ENCODE peak calls at places on chromosome 10, in six cellular contexts. P is retina, S is osteocyte, I is H54, E is right lobe of liver, G is mucosa of descending colon. M is an unnamed sample.

GRCh38 chr10:44173558-44173894 is 211.4 kb downstream of the CXCL12 start:
- DNase-seq in P (no peak), I (no peak), E (no peak), G (no peak), S (no peak), M (no peak)

GRCh38 chr10:30463944-30464451 is 30.0 kb downstream of the MAP3K8 start:
- DNase-seq in S (peak; percentile 36), I (no peak), G (no peak), E (no peak), P (no peak), M (no peak)

GRCh38 chr10:20407421-20407820 is 489.7 kb downstream of the NEBL start:
- DNase-seq in S (no peak), I (no peak), G (no peak), P (no peak), E (no peak), M (no peak)

GRCh38 chr10:99234067-99234738 is 1.4 kb downstream of the HPSE2 start:
- DNase-seq in I (no peak), E (peak; percentile 55), S (no peak), G (peak; percentile 60), P (peak; percentile 85), M (no peak)

GRCh38 chr10:126839094-126839761 is 66.0 kb upstream of the DOCK1 start:
- DNase-seq in E (no peak), P (no peak), I (no peak), G (peak; percentile 71), S (peak; percentile 75), M (no peak)

GRCh38 chr10:133481657-133482056 is 27.9 kb downstream of the SCART1 start:
- DNase-seq in E (no peak), G (no peak), S (peak; percentile 57), I (no peak), P (no peak), M (no peak)

GRCh38 chr10:28892818-28893547 is 215.7 kb downstream of the BAMBI start:
- DNase-seq in S (no peak), I (no peak), G (no peak), P (peak; percentile 24), E (no peak), M (no peak)

GRCh38 chr10:106224676-106225075 is 939.8 kb downstream of the SORCS1 start:
- DNase-seq in I (no peak), E (no peak), P (no peak), S (no peak), G (no peak), M (no peak)

GRCh38 chr10:127996586-127996985 is 89.7 kb downstream of the PTPRE start:
- DNase-seq in S (no peak), G (no peak), P (no peak), I (no peak), E (no peak), M (no peak)

GRCh38 chr10:102409604-102410426 is 8.8 kb downstream of the PSD start:
- DNase-seq in P (no peak), I (no peak), E (no peak), S (no peak), G (no peak), M (no peak)

GRCh38 chr10:28949005-28950004 is 272.0 kb downstream of the BAMBI start:
- DNase-seq in P (no peak), E (no peak), I (no peak), S (no peak), G (no peak), M (no peak)

GRCh38 chr10:132660385-132660784 is 122.8 kb downstream of the INPP5A start:
- DNase-seq in S (no peak), G (no peak), I (no peak), E (no peak), P (no peak), M (no peak)

GRCh38 chr10:131178956-131179355 is 132.6 kb downstream of the TCERG1L start:
- DNase-seq in I (no peak), E (peak; percentile 31), G (no peak), S (no peak), P (no peak), M (peak; percentile 72)

GRCh38 chr10:85786401-85786899 is 580.1 kb downstream of the GRID1 start:
- DNase-seq in G (no peak), E (peak; percentile 65), S (no peak), I (no peak), P (no peak), M (no peak)

GRCh38 chr10:43931308-43931930 is 282.7 kb upstream of the ZNF32 start:
- DNase-seq in S (no peak), I (peak; percentile 32), E (no peak), G (no peak), P (no peak), M (no peak)

GRCh38 chr10:29922904-29923303 is 136.5 kb downstream of the JCAD start:
- DNase-seq in P (no peak), I (no peak), S (no peak), E (no peak), G (no peak), M (no peak)

GRCh38 chr10:132518572-132519381 is 18.8 kb upstream of the INPP5A start:
- DNase-seq in P (no peak), I (no peak), S (no peak), E (peak; percentile 93), G (peak; percentile 92), M (no peak)

GRCh38 chr10:127962205-127962604 is 55.3 kb downstream of the PTPRE start:
- DNase-seq in E (peak; percentile 63), S (no peak), G (no peak), P (peak; percentile 26), I (no peak), M (no peak)

GRCh38 chr10:124705021-124705740 is 39.0 kb downstream of the FAM53B start:
- DNase-seq in E (no peak), G (peak; percentile 39), S (no peak), I (no peak), P (no peak), M (no peak)

GRCh38 chr10:89074120-89074519 is 83.5 kb downstream of the FAS start:
- DNase-seq in P (no peak), E (no peak), S (no peak), G (no peak), I (no peak), M (no peak)

GRCh38 chr10:5234106-5234877 is 37.7 kb downstream of the AKR1C4 start:
- DNase-seq in P (no peak), S (no peak), E (peak; percentile 89), I (no peak), G (no peak), M (no peak)

GRCh38 chr10:118840071-118840775 is 85.5 kb upstream of the CACUL1 start:
- DNase-seq in P (no peak), S (peak; percentile 66), G (peak; percentile 40), I (no peak), E (no peak), M (no peak)

GRCh38 chr10:101995451-101996063 is 60.4 kb downstream of the ARMH3 start:
- DNase-seq in S (no peak), I (no peak), G (no peak), E (no peak), P (no peak), M (no peak)

GRCh38 chr10:17088118-17088806 is 41.3 kb downstream of the CUBN start:
- DNase-seq in S (no peak), E (no peak), I (no peak), G (no peak), P (no peak), M (no peak)

GRCh38 chr10:33201971-33202370 is 132.5 kb downstream of the NRP1 start:
- DNase-seq in E (no peak), S (no peak), P (no peak), I (no peak), G (no peak), M (no peak)

GRCh38 chr10:65894379-65894778 is 1031.5 kb upstream of the LRRTM3 start:
- DNase-seq in P (no peak), I (no peak), S (no peak), E (no peak), G (no peak), M (no peak)